ENCODE peak calls at places on chromosomes 16 and 17, in six cellular contexts. R, O, U, Z, L and P are unnamed samples.

GRCh38 chr16:66003196-66003595 is 363.3 kb upstream of the CDH5 start:
- DNase-seq in Z (no peak), U (peak; percentile 21), R (no peak), L (no peak), O (no peak), P (no peak)

GRCh38 chr17:13337864-13338371 is 263.8 kb downstream of the HS3ST3A1 start:
- DNase-seq in Z (no peak), O (peak; percentile 4), L (peak; percentile 18), R (peak; percentile 27), U (peak; percentile 87), P (no peak)

GRCh38 chr16:89491238-89491869 is 993 bp upstream of the ANKRD11 start:
- DNase-seq in O (no peak), Z (no peak), L (no peak), R (no peak), U (peak; percentile 23), P (peak; percentile 23)

GRCh38 chr17:41678411-41678906 is 10.2 kb upstream of the EIF1 start:
- DNase-seq in L (peak; percentile 51), U (no peak), Z (no peak), O (no peak), R (no peak), P (peak; percentile 18)

GRCh38 chr16:57859331-57859730 is 57.0 kb upstream of the KIFC3 start:
- DNase-seq in U (peak; percentile 18), L (peak; percentile 31), O (no peak), R (peak; percentile 23), Z (no peak), P (no peak)

GRCh38 chr17:6800422-6801027 is 24.5 kb downstream of the FBXO39 start:
- DNase-seq in U (no peak), R (no peak), L (peak; percentile 28), Z (no peak), O (no peak), P (no peak)

GRCh38 chr16:75580-76501 is 2.2 kb upstream of the MPG start:
- DNase-seq in R (no peak), U (peak; percentile 93), O (no peak), Z (peak; percentile 84), L (peak; percentile 41), P (peak; percentile 92)

GRCh38 chr16:4288148-4288921 is 15.5 kb upstream of the TFAP4 start:
- DNase-seq in Z (peak; percentile 88), O (peak; percentile 73), L (peak; percentile 54), R (peak; percentile 84), U (peak; percentile 53), P (peak; percentile 78)

GRCh38 chr16:29809850-29810698 is 1.9 kb upstream of the PRRT2 start:
- DNase-seq in L (no peak), R (peak; percentile 54), U (no peak), Z (no peak), O (peak; percentile 33), P (no peak)

GRCh38 chr17:28598389-28598788 is 436 bp downstream of the SPAG5 start:
- DNase-seq in L (no peak), O (no peak), U (no peak), R (no peak), Z (no peak), P (no peak)

GRCh38 chr17:79508291-79508716 is 102.5 kb downstream of the RBFOX3 start:
- DNase-seq in R (no peak), O (no peak), L (no peak), Z (no peak), U (no peak), P (no peak)
- H3K9me3 ChIP-seq in R (no peaks in the 10 kb centered on the region), O (peaks cover 9% of the 10 kb centered on the region), L (peaks cover 2% of the 10 kb centered on the region), Z (no peaks in the 10 kb centered on the region), U (no peaks in the 10 kb centered on the region), P (no peaks in the 10 kb centered on the region)

DNA sequence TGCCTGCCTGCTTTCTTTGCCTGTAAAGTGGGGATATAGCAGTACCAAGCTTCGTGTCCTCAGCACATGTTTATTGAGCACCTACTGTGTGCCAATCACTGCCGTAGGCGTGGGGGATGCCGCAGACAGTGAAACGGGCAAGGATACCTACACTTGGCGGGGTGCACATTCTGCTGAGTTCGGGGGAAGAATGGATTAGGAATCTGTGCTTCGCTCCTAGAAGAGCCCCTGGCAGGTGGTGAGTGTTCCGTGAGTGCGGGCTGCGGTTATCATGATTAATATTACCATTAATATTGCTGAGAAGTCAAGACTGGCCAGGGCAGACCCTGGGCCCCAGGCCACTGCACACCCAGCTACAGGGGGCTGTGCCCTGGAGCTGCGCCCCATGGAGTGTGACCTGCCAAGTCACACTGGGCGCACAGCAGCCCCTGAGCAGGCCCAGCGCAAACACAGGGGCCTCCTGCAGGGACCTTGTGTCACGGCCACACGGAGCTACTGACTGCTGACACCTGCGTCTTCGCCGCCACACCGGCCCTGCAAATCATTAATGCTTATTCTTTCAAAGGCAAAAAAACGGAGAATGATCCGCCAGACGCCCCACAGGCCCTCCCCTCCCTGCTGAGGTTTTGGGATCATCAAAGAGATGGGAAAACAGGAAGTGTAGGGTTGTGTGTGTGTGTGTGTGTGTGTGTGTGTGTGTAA is 213.4 kb upstream of the GSE1 start:
- DNase-seq in R (peak; percentile 24), O (no peak), L (no peak), U (no peak), Z (peak; percentile 27), P (peak; percentile 33)
- H3K27me3 ChIP-seq in R (no peaks in the 10 kb centered on the region), O (no peaks in the 10 kb centered on the region), L (no peaks in the 10 kb centered on the region), U (no peaks in the 10 kb centered on the region), Z (no peaks in the 10 kb centered on the region), P (no peaks in the 10 kb centered on the region)

DNA sequence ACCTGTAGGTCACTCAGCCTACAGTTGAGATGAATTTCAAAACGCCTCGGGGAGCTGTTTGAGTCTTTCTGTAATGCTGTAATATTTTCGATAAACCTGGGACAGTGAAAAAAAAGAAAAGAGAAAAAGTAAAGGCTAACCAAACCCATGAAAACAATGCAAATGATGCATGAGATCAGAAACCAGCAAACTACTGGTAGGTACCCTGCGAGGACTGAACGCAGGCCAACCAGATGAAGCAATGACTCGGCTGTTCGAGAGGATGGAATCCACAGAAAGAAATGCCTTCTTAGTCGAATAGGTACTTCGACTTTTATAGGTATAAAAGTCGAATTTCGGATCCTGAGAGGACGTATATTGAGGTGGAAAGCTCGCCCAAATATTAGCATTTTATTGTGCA is 509 bp upstream of the ATAD5 start:
- DNase-seq in R (no peak), O (no peak), Z (no peak), U (no peak), L (no peak), P (no peak)
- H3K4me1 ChIP-seq in R (no peaks in the 10 kb centered on the region), O (peaks cover 12% of the 10 kb centered on the region), Z (peaks cover 9% of the 10 kb centered on the region), U (peaks cover 4% of the 10 kb centered on the region), L (peaks cover 15% of the 10 kb centered on the region), P (peaks cover 13% of the 10 kb centered on the region)

GRCh38 chr17:22669721-22670120 is 977.4 kb downstream of the KCNJ18 start:
- DNase-seq in L (no peak), Z (no peak), U (no peak), R (no peak), O (no peak), P (no peak)
- H3K9me3 ChIP-seq in L (no peaks in the 10 kb centered on the region), Z (no peaks in the 10 kb centered on the region), U (no peaks in the 10 kb centered on the region), R (no peaks in the 10 kb centered on the region), O (peaks cover 7% of the 10 kb centered on the region), P (no peaks in the 10 kb centered on the region)